ENCODE peak calls at places on chromosome 22, in nine cellular contexts. F is GM12891; M is astrocyte of the spinal cord; J is cardiac muscle cell; K is ecto neural progenitor cell; Q is dermis microvascular lymphatic vessel endothelial cell; I is GM10248; H is T-helper 9 cell; N is activated CD8-positive, alpha-beta memory T cell treated with anti-CD3 and anti-CD28 coated beads for 1 hour. U is an unnamed sample.

GRCh38 chr22:30351226-30351625 is 5.5 kb downstream of the SF3A1 start:
- DNase-seq in K (no peak), H (no peak), J (no peak), N (no peak), M (no peak), I (no peak), F (no peak), Q (no peak), U (no peak)

GRCh38 chr22:41480397-41480735 is 11.4 kb downstream of the ACO2 start:
- DNase-seq in K (no peak), H (no peak), J (no peak), N (no peak), F (no peak), I (no peak), M (peak; percentile 82), Q (no peak), U (no peak)

GRCh38 chr22:48587236-48587865 is 1240.3 kb downstream of the BRD1 start:
- DNase-seq in K (no peak), I (no peak), N (no peak), M (no peak), F (no peak), H (no peak), Q (no peak), J (no peak), U (no peak)

GRCh38 chr22:37267128-37267587 is 15.2 kb upstream of the CYTH4 start:
- DNase-seq in J (peak; percentile 51), F (peak; percentile 70), H (peak; percentile 67), I (peak; percentile 83), K (peak; percentile 88), Q (no peak), M (no peak), N (peak; percentile 60), U (no peak)

GRCh38 chr22:19149047-19149883 is 827 bp downstream of the GSC2 start:
- DNase-seq in N (no peak), K (peak; percentile 65), M (no peak), I (no peak), H (peak; percentile 25), Q (no peak), F (no peak), J (peak; percentile 5), U (no peak)

GRCh38 chr22:40533712-40534378 is 102.7 kb downstream of the MRTFA start:
- DNase-seq in K (no peak), H (peak; percentile 13), M (peak; percentile 79), N (peak; percentile 24), Q (no peak), J (peak; percentile 82), I (peak; percentile 70), F (peak; percentile 50), U (peak; percentile 56)

GRCh38 chr22:19821523-19822300 is 33.0 kb downstream of the GNB1L start:
- DNase-seq in H (no peak), J (no peak), K (peak; percentile 43), Q (no peak), N (no peak), I (no peak), M (no peak), F (peak; percentile 13), U (no peak)

GRCh38 chr22:28043269-28043668 is 124.2 kb upstream of the PITPNB start:
- DNase-seq in I (no peak), K (no peak), N (no peak), J (no peak), M (no peak), Q (no peak), H (no peak), F (no peak), U (no peak)

GRCh38 chr22:17486719-17487118 is 76.6 kb upstream of the SLC25A18 start:
- DNase-seq in N (no peak), I (no peak), Q (no peak), M (no peak), H (no peak), F (no peak), J (no peak), K (no peak), U (no peak)

GRCh38 chr22:37892566-37893338 is 13.3 kb upstream of the MICALL1 start:
- DNase-seq in I (no peak), M (no peak), H (no peak), K (no peak), N (no peak), J (peak; percentile 38), Q (no peak), F (no peak), U (no peak)

GRCh38 chr22:41523464-41524221 is 20.6 kb downstream of the POLR3H start:
- DNase-seq in N (no peak), M (peak; percentile 43), J (peak; percentile 37), K (no peak), H (no peak), Q (no peak), I (no peak), F (no peak), U (peak; percentile 47)

GRCh38 chr22:17258015-17258827 is 39.0 kb upstream of the ADA2 start:
- DNase-seq in M (peak; percentile 60), Q (no peak), H (no peak), N (peak; percentile 13), F (peak; percentile 67), J (peak; percentile 35), K (peak; percentile 82), I (peak; percentile 86), U (peak; percentile 72)

GRCh38 chr22:32564170-32565001 is 89.8 kb downstream of the FBXO7 start:
- DNase-seq in H (no peak), J (peak; percentile 29), F (no peak), Q (no peak), M (peak; percentile 61), K (no peak), I (no peak), N (no peak), U (no peak)

GRCh38 chr22:47366026-47366767 is 603.7 kb downstream of the TBC1D22A start:
- DNase-seq in J (no peak), H (no peak), K (no peak), I (no peak), M (no peak), F (no peak), Q (no peak), N (no peak), U (no peak)

GRCh38 chr22:23152238-23153114 is 7.2 kb downstream of the RAB36 start:
- DNase-seq in N (no peak), K (no peak), F (no peak), M (no peak), Q (no peak), H (no peak), I (no peak), J (no peak), U (no peak)

GRCh38 chr22:44012172-44012571 is 11.9 kb upstream of the PARVB start:
- DNase-seq in H (no peak), M (no peak), N (no peak), J (no peak), Q (no peak), I (no peak), F (no peak), K (no peak), U (no peak)

GRCh38 chr22:23718371-23719165 is 27.8 kb downstream of the RGL4 start:
- DNase-seq in N (no peak), I (no peak), K (no peak), M (no peak), F (no peak), H (no peak), J (no peak), Q (no peak), U (no peak)

GRCh38 chr22:24420072-24420976 is 7.1 kb upstream of the ADORA2A start:
- DNase-seq in M (no peak), H (no peak), I (no peak), F (no peak), J (no peak), Q (peak; percentile 66), N (no peak), K (no peak), U (no peak)

GRCh38 chr22:35537252-35537651 is 3.4 kb upstream of the RASD2 start:
- DNase-seq in Q (no peak), M (no peak), K (no peak), N (no peak), J (no peak), H (no peak), I (no peak), F (no peak), U (no peak)

GRCh38 chr22:43310798-43311197 is 32.4 kb downstream of the SCUBE1 start:
- DNase-seq in N (no peak), J (no peak), I (no peak), F (no peak), H (no peak), K (no peak), Q (no peak), M (no peak), U (no peak)

GRCh38 chr22:20267441-20268288 is 453 bp downstream of the RTN4R start:
- DNase-seq in N (no peak), H (no peak), J (no peak), K (no peak), Q (no peak), M (no peak), I (no peak), F (no peak), U (no peak)

GRCh38 chr22:29704528-29705285 is 15.1 kb upstream of the CABP7 start:
- DNase-seq in F (no peak), N (no peak), K (no peak), M (peak; percentile 50), Q (no peak), J (peak; percentile 35), I (no peak), H (no peak), U (peak; percentile 71)

GRCh38 chr22:21632237-21632895 is at the start of gene CCDC116:
- DNase-seq in J (no peak), N (peak; percentile 40), H (peak; percentile 65), M (no peak), Q (no peak), I (no peak), K (no peak), F (peak; percentile 44), U (no peak)

GRCh38 chr22:46262449-46263207 is 515 bp downstream of the PKDREJ start:
- DNase-seq in M (peak; percentile 40), K (peak; percentile 73), Q (peak; percentile 49), N (no peak), F (no peak), I (no peak), J (peak; percentile 67), H (no peak), U (no peak)

GRCh38 chr22:31184015-31184414 is 24.0 kb downstream of the RNF185 start:
- DNase-seq in K (no peak), H (no peak), N (no peak), Q (no peak), F (no peak), I (no peak), J (no peak), M (no peak), U (no peak)